ENCODE peak calls at places on chromosome 7, in five cellular contexts. Y, T, V, A and Z are unnamed samples.

GRCh38 chr7:3089493-3089892 is 45.8 kb upstream of the CARD11 start:
- DNase-seq in Y (peak; percentile 56), T (no peak), V (peak; percentile 27), A (peak; percentile 50), Z (peak; percentile 73)

GRCh38 chr7:75889826-75890225 is 11.0 kb downstream of the RHBDD2 start:
- DNase-seq in Y (no peak), T (no peak), V (no peak), A (no peak), Z (no peak)

GRCh38 chr7:1707756-1708611 is 37.9 kb downstream of the ELFN1 start:
- DNase-seq in Y (no peak), T (no peak), V (no peak), A (no peak), Z (peak; percentile 49)

GRCh38 chr7:38731195-38731594 is 100.0 kb upstream of the AMPH start:
- DNase-seq in Y (no peak), T (no peak), V (no peak), A (no peak), Z (no peak)

GRCh38 chr7:151140826-151141225 is 26.7 kb downstream of the GBX1 start:
- DNase-seq in Y (no peak), T (no peak), V (no peak), A (no peak), Z (no peak)

GRCh38 chr7:26443006-26443405 is 151.3 kb downstream of the SNX10 start:
- DNase-seq in Y (no peak), T (no peak), V (no peak), A (peak; percentile 30), Z (no peak)

GRCh38 chr7:11252011-11252607 is 278.4 kb downstream of the PHF14 start:
- DNase-seq in Y (no peak), T (no peak), V (no peak), A (no peak), Z (no peak)

GRCh38 chr7:123714296-123715080 is 34.3 kb downstream of the WASL start:
- DNase-seq in Y (no peak), T (no peak), V (no peak), A (no peak), Z (no peak)

GRCh38 chr7:122448893-122449589 is 144.5 kb upstream of the FEZF1 start:
- DNase-seq in Y (no peak), T (no peak), V (no peak), A (no peak), Z (no peak)

DNA sequence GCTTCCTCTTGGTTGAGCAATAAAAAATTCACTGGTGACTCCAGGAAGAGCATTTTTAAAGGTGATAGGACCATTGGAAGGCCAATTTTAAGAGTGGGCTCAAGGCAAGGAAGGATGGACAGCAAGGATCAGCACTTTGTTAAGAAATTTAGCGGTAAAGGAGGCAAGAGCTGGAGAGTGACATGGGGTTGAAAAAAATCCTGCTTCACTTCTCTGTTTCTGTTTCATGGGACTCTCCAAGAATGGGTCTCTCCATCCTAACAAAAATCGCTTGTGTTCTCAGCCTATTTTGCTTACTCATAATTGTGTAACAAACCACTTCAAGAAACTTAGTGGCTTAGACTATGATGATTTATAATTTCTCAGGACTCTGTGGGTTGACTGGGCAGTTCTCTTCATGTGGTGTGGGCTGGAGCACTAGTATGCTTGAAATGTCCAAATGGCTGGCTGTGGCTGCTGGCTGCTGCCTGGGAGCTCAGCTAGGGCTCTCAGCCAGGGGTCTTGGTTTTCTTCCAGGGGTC is 59.8 kb upstream of the ZNRF2 start:
- DNase-seq in Y (no peak), T (peak; percentile 65), V (no peak), A (no peak), Z (no peak)
- TF ChIP-seq KDM1A in Y (no peak), T (no peak), V (no peak), A (no peak), Z (no peak)

GRCh38 chr7:157737151-157738063 is 400.6 kb downstream of the DNAJB6 start:
- DNase-seq in Y (no peak), T (no peak), V (no peak), A (no peak), Z (no peak)

GRCh38 chr7:157738064-157738460 is 401.3 kb downstream of the DNAJB6 start:
- DNase-seq in Y (no peak), T (no peak), V (no peak), A (no peak), Z (peak; percentile 58)

GRCh38 chr7:157734926-157735640 is 398.3 kb downstream of the DNAJB6 start:
- DNase-seq in Y (no peak), T (no peak), V (no peak), A (no peak), Z (no peak)

GRCh38 chr7:157736341-157736740 is 399.5 kb downstream of the DNAJB6 start:
- DNase-seq in Y (no peak), T (no peak), V (no peak), A (no peak), Z (no peak)

GRCh38 chr7:157735826-157736225 is 399.0 kb downstream of the DNAJB6 start:
- DNase-seq in Y (no peak), T (no peak), V (no peak), A (no peak), Z (no peak)
- TF ChIP-seq KDM1A in Y (no peak), T (no peak), V (no peak), A (no peak), Z (no peak)

GRCh38 chr7:42745357-42746022 is 166.4 kb downstream of the C7orf25 start:
- DNase-seq in Y (peak; percentile 24), T (no peak), V (peak; percentile 1), A (peak; percentile 30), Z (no peak)

GRCh38 chr7:42742321-42742720 is 169.5 kb downstream of the C7orf25 start:
- DNase-seq in Y (no peak), T (no peak), V (no peak), A (no peak), Z (no peak)

GRCh38 chr7:42747073-42747472 is 164.8 kb downstream of the C7orf25 start:
- DNase-seq in Y (no peak), T (no peak), V (no peak), A (no peak), Z (no peak)

GRCh38 chr7:42744746-42745145 is 167.1 kb downstream of the C7orf25 start:
- DNase-seq in Y (no peak), T (no peak), V (no peak), A (no peak), Z (no peak)

GRCh38 chr7:42746226-42746625 is 165.6 kb downstream of the C7orf25 start:
- DNase-seq in Y (no peak), T (no peak), V (no peak), A (no peak), Z (no peak)
- TF ChIP-seq KDM1A in Y (no peak), T (no peak), V (no peak), A (no peak), Z (no peak)

DNA sequence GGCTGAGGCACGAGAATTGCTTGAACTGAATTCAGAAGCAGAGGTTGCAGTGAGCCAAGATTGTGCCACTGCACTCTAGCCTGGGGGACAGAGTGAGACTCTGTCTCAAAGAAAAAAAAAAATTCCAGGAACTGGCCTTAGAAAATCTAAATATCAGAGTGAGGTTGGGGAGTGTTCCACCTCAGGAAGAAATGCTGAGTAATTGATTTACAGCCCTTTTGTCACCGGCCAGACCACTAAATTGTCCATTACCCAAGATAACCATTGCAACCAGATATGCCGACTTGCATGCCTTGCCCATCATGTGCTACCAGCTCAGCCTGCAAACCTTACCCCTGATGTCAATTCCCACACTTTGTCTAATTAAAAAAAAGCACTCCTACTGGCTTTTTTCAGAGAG is 42.4 kb downstream of the CRCP start:
- DNase-seq in Y (no peak), T (no peak), V (no peak), A (peak; percentile 58), Z (no peak)
- TF ChIP-seq KDM1A in Y (no peak), T (no peak), V (no peak), A (peak; percentile 43), Z (no peak)

GRCh38 chr7:143514995-143515735 is 37.5 kb downstream of the TAS2R41 start:
- DNase-seq in Y (no peak), T (no peak), V (no peak), A (no peak), Z (no peak)

GRCh38 chr7:143514487-143514886 is 36.8 kb downstream of the TAS2R41 start:
- DNase-seq in Y (no peak), T (no peak), V (no peak), A (no peak), Z (no peak)

GRCh38 chr7:143519411-143520131 is 41.9 kb downstream of the TAS2R41 start:
- DNase-seq in Y (no peak), T (no peak), V (no peak), A (no peak), Z (no peak)

GRCh38 chr7:143518941-143519340 is 41.3 kb downstream of the TAS2R41 start:
- DNase-seq in Y (no peak), T (no peak), V (no peak), A (no peak), Z (no peak)

GRCh38 chr7:143518521-143518920 is 40.8 kb downstream of the TAS2R41 start:
- DNase-seq in Y (no peak), T (no peak), V (no peak), A (no peak), Z (no peak)
- TF ChIP-seq KDM1A in Y (no peak), T (no peak), V (no peak), A (no peak), Z (no peak)